ENCODE peak calls at places on chromosomes 5 and 9, in seven cellular contexts. Q, N, Z, U, G, F and C are unnamed samples. For H3K4me1, the result is how much of the 10 kb centered on the place peaks cover.

GRCh38 chr9:135363556-135363955 is 116.0 kb upstream of the PPP1R26 start:
- DNase-seq in Q (no peak), Z (no peak), U (no peak), N (no peak), G (no peak), F (no peak), C (no peak)

GRCh38 chr5:130002876-130003275 is 98.6 kb downstream of the CHSY3 start:
- DNase-seq in Q (no peak), N (no peak), G (no peak), U (no peak), Z (no peak), F (no peak), C (no peak)

GRCh38 chr9:133113163-133113927 is 7.7 kb downstream of the RALGDS start:
- DNase-seq in F (no peak), G (no peak), N (peak), U (peak), Q (no peak), Z (peak), C (no peak)

GRCh38 chr9:112037281-112038016 is 137.6 kb downstream of the SUSD1 start:
- DNase-seq in Q (no peak), Z (peak), U (no peak), G (no peak), F (peak), N (no peak), C (no peak)

GRCh38 chr5:42021923-42022322 is 96.8 kb downstream of the FBXO4 start:
- DNase-seq in U (no peak), N (no peak), Z (no peak), F (no peak), Q (no peak), G (no peak), C (no peak)

GRCh38 chr5:178293815-178294214 is 61.2 kb upstream of the PHYKPL start:
- DNase-seq in G (no peak), Z (peak), U (peak), F (no peak), Q (no peak), N (peak), C (no peak)

GRCh38 chr5:95114305-95114704 is 170.6 kb downstream of the MCTP1 start:
- DNase-seq in Q (no peak), F (no peak), Z (no peak), U (no peak), G (no peak), N (no peak), C (no peak)

GRCh38 chr9:92263131-92263530 is 30.4 kb downstream of the IARS1 start:
- DNase-seq in F (no peak), Z (no peak), G (no peak), Q (no peak), N (no peak), U (no peak), C (no peak)

GRCh38 chr5:147093138-147093537 is 141.7 kb upstream of the STK32A start:
- DNase-seq in N (no peak), G (no peak), F (no peak), Q (no peak), Z (no peak), U (no peak), C (no peak)

GRCh38 chr5:98064118-98064517 is 709.3 kb upstream of the RGMB start:
- DNase-seq in Q (no peak), G (no peak), F (no peak), U (no peak), Z (no peak), N (no peak), C (no peak)

GRCh38 chr9:78026416-78026815 is 5.2 kb downstream of the GNAQ start:
- DNase-seq in N (no peak), F (no peak), U (no peak), Z (no peak), G (no peak), Q (no peak), C (no peak)

GRCh38 chr5:74067748-74068541 is 441.9 kb downstream of the ARHGEF28 start:
- DNase-seq in F (no peak), N (no peak), G (no peak), Q (no peak), Z (no peak), U (no peak), C (no peak)
- H3K4me1 ChIP-seq in F (under half), N (under half), G (under half), Q (under half), Z (under half), U (under half), C (under half)

DNA sequence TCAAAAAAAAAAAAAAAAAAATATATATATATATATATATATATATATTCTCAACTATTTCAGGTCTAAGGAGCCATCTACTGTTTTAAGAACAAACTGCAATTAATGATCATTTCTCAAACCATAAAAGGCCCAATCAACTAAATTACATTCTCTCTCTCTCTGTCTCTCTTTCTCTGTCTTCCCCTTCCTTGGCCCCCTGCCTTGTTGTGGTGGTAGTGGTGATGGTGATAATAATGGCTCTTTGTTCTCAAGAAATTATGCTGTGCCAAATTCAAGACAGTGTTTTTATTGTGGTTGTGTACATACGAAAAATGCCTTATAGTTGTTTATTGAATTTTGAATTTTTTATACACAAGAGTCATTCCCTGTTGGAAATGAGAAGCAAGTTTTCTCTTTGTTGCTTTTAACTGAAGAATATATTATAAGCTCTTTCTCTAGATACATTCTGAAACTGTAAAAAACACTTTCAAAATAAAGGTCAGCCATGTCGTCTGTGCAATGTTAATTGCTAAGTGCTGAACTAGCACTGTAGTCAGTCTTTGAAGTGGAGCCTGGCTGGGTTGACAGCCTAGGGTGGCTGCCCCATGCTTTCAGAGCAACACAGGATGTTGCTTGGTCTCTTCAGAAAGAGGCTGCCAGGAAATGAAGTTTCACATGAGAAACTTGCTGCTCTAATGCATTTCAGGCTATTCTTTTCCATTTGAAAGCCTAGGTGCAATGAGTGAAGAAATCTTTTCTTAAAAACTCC is 96.0 kb downstream of the HINT1 start:
- DNase-seq in Q (no peak), U (no peak), G (no peak), Z (peak), F (peak), N (no peak), C (no peak)
- TF ChIP-seq CTCF in Q (no peak), U (no peak), G (no peak), Z (no peak), F (no peak), N (no peak), C (no peak)

GRCh38 chr9:88775559-88775958 is 215.7 kb upstream of the S1PR3 start:
- DNase-seq in F (no peak), U (no peak), Q (no peak), G (no peak), Z (no peak), N (no peak), C (no peak)

GRCh38 chr9:88777498-88778312 is 213.6 kb upstream of the S1PR3 start:
- DNase-seq in G (peak), U (peak), Q (no peak), N (peak), Z (peak), F (no peak), C (no peak)

GRCh38 chr9:88775037-88775471 is 216.2 kb upstream of the S1PR3 start:
- DNase-seq in Q (peak), Z (no peak), F (no peak), G (peak), N (no peak), U (no peak), C (peak)

GRCh38 chr9:88775966-88776365 is 215.3 kb upstream of the S1PR3 start:
- DNase-seq in U (no peak), Z (no peak), F (no peak), Q (no peak), N (no peak), G (peak), C (no peak)

GRCh38 chr9:88776717-88777497 is 214.4 kb upstream of the S1PR3 start:
- DNase-seq in G (no peak), F (no peak), N (no peak), Q (no peak), U (no peak), Z (no peak), C (no peak)
- H3K4me3 ChIP-seq in G (no peak), F (no peak), N (no peak), Q (no peak), U (no peak), Z (no peak), C (no peak)

GRCh38 chr5:108078882-108079281 is 303.0 kb downstream of the FBXL17 start:
- DNase-seq in N (no peak), Z (no peak), G (no peak), Q (no peak), U (no peak), F (no peak), C (no peak)
- H3K4me1 ChIP-seq in N (under half), Z (under half), G (under half), Q (under half), U (under half), F (under half), C (under half)

GRCh38 chr5:180328296-180329137 is 24.6 kb downstream of the GFPT2 start:
- DNase-seq in G (no peak), U (peak), Q (peak), Z (peak), F (peak), N (peak), C (peak)

GRCh38 chr5:180330270-180330648 is 22.9 kb downstream of the GFPT2 start:
- DNase-seq in F (no peak), U (no peak), G (no peak), N (no peak), Z (no peak), Q (no peak), C (no peak)

GRCh38 chr5:180329138-180329435 is 24.0 kb downstream of the GFPT2 start:
- DNase-seq in U (peak), N (no peak), F (no peak), Q (no peak), G (no peak), Z (peak), C (no peak)

GRCh38 chr5:180330810-180331646 is 22.1 kb downstream of the GFPT2 start:
- DNase-seq in Q (peak), Z (peak), N (peak), G (peak), U (peak), F (no peak), C (peak)

DNA sequence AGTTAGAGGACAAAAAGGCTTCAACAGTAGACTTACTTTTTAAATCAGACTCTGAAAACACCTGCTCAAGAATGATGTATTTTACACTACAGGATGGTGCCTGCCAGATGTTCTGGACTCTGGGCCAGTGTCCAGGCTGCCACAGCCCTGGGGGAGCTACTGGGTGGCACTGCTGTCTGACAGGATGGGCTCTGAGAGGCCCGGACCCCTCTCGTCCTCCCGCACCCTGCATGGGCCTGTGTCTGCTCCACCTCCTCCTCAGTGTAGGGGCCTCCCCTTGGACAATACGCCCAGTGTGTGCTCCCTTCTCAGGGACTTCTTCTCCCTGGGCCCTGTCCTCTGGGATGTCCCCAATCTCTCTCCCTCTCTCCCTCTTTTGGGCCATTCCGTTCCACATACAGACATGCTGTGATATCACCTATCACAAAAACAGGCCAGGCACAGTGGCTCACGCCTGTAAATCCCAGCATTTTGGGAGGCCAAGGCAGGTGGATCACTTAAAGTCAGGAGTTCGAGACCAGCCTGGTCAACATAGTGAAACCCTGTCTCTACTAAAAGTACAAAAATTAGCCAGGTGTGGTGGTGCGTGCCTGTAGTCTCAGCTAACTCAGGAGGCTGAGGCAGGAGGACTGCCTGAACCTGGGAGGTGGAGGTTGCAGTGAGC is 23.4 kb downstream of the GFPT2 start:
- DNase-seq in U (peak), N (no peak), Q (no peak), Z (peak), F (no peak), G (no peak), C (no peak)
- TF ChIP-seq CTCF in U (no peak), N (no peak), Q (no peak), Z (no peak), F (no peak), G (no peak), C (no peak)